ENCODE peak calls at places on chromosomes 5 and 9, in four cellular contexts. One of them, this sample, is unnamed.

GRCh38 chr5:1127991-1128785 is 16.3 kb upstream of the SLC12A7 start:
- DNase-seq in mesenchymal stem cell: peak; percentile 97
- DNase-seq in IMR-90: no peak
- DNase-seq in H9: no peak
- DNase-seq in this sample: no peak

GRCh38 chr5:131635755-131636479 is 888 bp upstream of the RAPGEF6 start:
- DNase-seq in IMR-90: no peak
- DNase-seq in H9: no peak
- DNase-seq in mesenchymal stem cell: no peak
- DNase-seq in this sample: no peak

GRCh38 chr5:35214051-35214450 is 16.2 kb downstream of the PRLR start:
- DNase-seq in IMR-90: no peak
- DNase-seq in mesenchymal stem cell: no peak
- DNase-seq in H9: no peak
- DNase-seq in this sample: no peak

GRCh38 chr9:107064378-107064777 is 201.4 kb downstream of the ZNF462 start:
- DNase-seq in H9: no peak
- DNase-seq in mesenchymal stem cell: no peak
- DNase-seq in IMR-90: no peak
- DNase-seq in this sample: no peak

GRCh38 chr9:99411479-99412100 is 189.5 kb downstream of the SEC61B start:
- DNase-seq in mesenchymal stem cell: peak; percentile 80
- DNase-seq in IMR-90: no peak
- DNase-seq in H9: no peak
- DNase-seq in this sample: peak; percentile 55

GRCh38 chr5:132797651-132798050 is 15.5 kb upstream of the SOWAHA start:
- DNase-seq in H9: no peak
- DNase-seq in IMR-90: no peak
- DNase-seq in mesenchymal stem cell: no peak
- DNase-seq in this sample: no peak

GRCh38 chr9:17669206-17669605 is 90.3 kb downstream of the SH3GL2 start:
- DNase-seq in H9: no peak
- DNase-seq in mesenchymal stem cell: no peak
- DNase-seq in IMR-90: no peak
- DNase-seq in this sample: no peak

GRCh38 chr9:36118706-36119105 is 17.8 kb upstream of the GLIPR2 start:
- DNase-seq in mesenchymal stem cell: no peak
- DNase-seq in IMR-90: peak; percentile 33
- DNase-seq in H9: no peak
- DNase-seq in this sample: peak; percentile 39

GRCh38 chr9:91723420-91724067 is 226.5 kb downstream of the ROR2 start:
- DNase-seq in IMR-90: no peak
- DNase-seq in mesenchymal stem cell: no peak
- DNase-seq in H9: no peak
- DNase-seq in this sample: no peak

GRCh38 chr5:131587541-131587940 is 47.5 kb downstream of the RAPGEF6 start:
- DNase-seq in IMR-90: peak; percentile 47
- DNase-seq in mesenchymal stem cell: peak; percentile 19
- DNase-seq in H9: no peak
- DNase-seq in this sample: peak; percentile 49

GRCh38 chr9:137878146-137878941 is 762 bp downstream of the CACNA1B start:
- DNase-seq in IMR-90: no peak
- DNase-seq in H9: peak; percentile 87
- DNase-seq in mesenchymal stem cell: peak; percentile 13
- DNase-seq in this sample: peak; percentile 77

GRCh38 chr5:1356873-1357787 is 12.2 kb upstream of the CLPTM1L start:
- DNase-seq in IMR-90: no peak
- DNase-seq in mesenchymal stem cell: no peak
- DNase-seq in H9: no peak
- DNase-seq in this sample: no peak

GRCh38 chr5:38483788-38484398 is 72.6 kb downstream of the LIFR start:
- DNase-seq in IMR-90: no peak
- DNase-seq in H9: no peak
- DNase-seq in mesenchymal stem cell: no peak
- DNase-seq in this sample: peak; percentile 32

GRCh38 chr9:121154782-121155181 is 46.9 kb downstream of the RAB14 start:
- DNase-seq in H9: no peak
- DNase-seq in IMR-90: peak; percentile 34
- DNase-seq in mesenchymal stem cell: no peak
- DNase-seq in this sample: no peak

GRCh38 chr9:118829334-118829733 is 539.9 kb downstream of the BRINP1 start:
- DNase-seq in IMR-90: no peak
- DNase-seq in mesenchymal stem cell: peak; percentile 16
- DNase-seq in H9: no peak
- DNase-seq in this sample: peak; percentile 40

GRCh38 chr5:37900692-37901091 is 60.9 kb upstream of the GDNF start:
- DNase-seq in IMR-90: peak; percentile 53
- DNase-seq in H9: peak; percentile 42
- DNase-seq in mesenchymal stem cell: peak; percentile 55
- DNase-seq in this sample: peak; percentile 63

GRCh38 chr5:147369742-147370374 is 135.0 kb downstream of the STK32A start:
- DNase-seq in IMR-90: peak; percentile 20
- DNase-seq in H9: no peak
- DNase-seq in mesenchymal stem cell: peak; percentile 12
- DNase-seq in this sample: no peak

GRCh38 chr9:134053401-134053871 is 14.4 kb downstream of the BRD3 start:
- DNase-seq in mesenchymal stem cell: no peak
- DNase-seq in H9: no peak
- DNase-seq in IMR-90: no peak
- DNase-seq in this sample: no peak

GRCh38 chr5:151651997-151652645 is 34.6 kb downstream of the SPARC start:
- DNase-seq in IMR-90: peak; percentile 75
- DNase-seq in H9: peak; percentile 84
- DNase-seq in mesenchymal stem cell: peak; percentile 83
- DNase-seq in this sample: peak; percentile 88

GRCh38 chr5:32258406-32258805 is 54.3 kb downstream of the MTMR12 start:
- DNase-seq in IMR-90: no peak
- DNase-seq in H9: no peak
- DNase-seq in mesenchymal stem cell: peak; percentile 9
- DNase-seq in this sample: no peak

GRCh38 chr5:119356384-119357188 is 767 bp downstream of the TNFAIP8 start:
- DNase-seq in IMR-90: no peak
- DNase-seq in mesenchymal stem cell: no peak
- DNase-seq in H9: no peak
- DNase-seq in this sample: no peak

GRCh38 chr5:111697215-111697614 is 59.8 kb downstream of the NREP start:
- DNase-seq in IMR-90: no peak
- DNase-seq in mesenchymal stem cell: peak; percentile 65
- DNase-seq in H9: no peak
- DNase-seq in this sample: no peak

GRCh38 chr5:97142521-97143254 is at the start of gene LIX1:
- DNase-seq in IMR-90: peak; percentile 36
- DNase-seq in H9: peak; percentile 68
- DNase-seq in mesenchymal stem cell: peak; percentile 57
- DNase-seq in this sample: peak; percentile 95

GRCh38 chr5:57434683-57435082 is 47.9 kb downstream of the ACTBL2 start:
- DNase-seq in IMR-90: no peak
- DNase-seq in mesenchymal stem cell: no peak
- DNase-seq in H9: no peak
- DNase-seq in this sample: no peak

GRCh38 chr5:123098767-123099513 is 9.9 kb downstream of the PRDM6 start:
- DNase-seq in H9: no peak
- DNase-seq in mesenchymal stem cell: peak; percentile 64
- DNase-seq in IMR-90: no peak
- DNase-seq in this sample: peak; percentile 18

GRCh38 chr9:5500441-5501235 is 9.7 kb upstream of the PDCD1LG2 start:
- DNase-seq in H9: no peak
- DNase-seq in mesenchymal stem cell: peak; percentile 62
- DNase-seq in IMR-90: peak; percentile 21
- DNase-seq in this sample: no peak

GRCh38 chr9:124251605-124252366 is 6.0 kb upstream of the NEK6 start:
- DNase-seq in IMR-90: peak; percentile 78
- DNase-seq in mesenchymal stem cell: peak; percentile 90
- DNase-seq in H9: no peak
- DNase-seq in this sample: peak; percentile 83

GRCh38 chr5:5494489-5495402 is 72.3 kb downstream of the ICE1 start:
- DNase-seq in H9: peak; percentile 97
- DNase-seq in IMR-90: peak; percentile 25
- DNase-seq in mesenchymal stem cell: peak; percentile 22
- DNase-seq in this sample: peak; percentile 91

GRCh38 chr5:135205616-135206349 is 171.8 kb upstream of the PITX1 start:
- DNase-seq in IMR-90: peak; percentile 87
- DNase-seq in mesenchymal stem cell: peak; percentile 20
- DNase-seq in H9: no peak
- DNase-seq in this sample: no peak

GRCh38 chr5:55714339-55714738 is 2.2 kb upstream of the SLC38A9 start:
- DNase-seq in mesenchymal stem cell: no peak
- DNase-seq in IMR-90: no peak
- DNase-seq in H9: peak; percentile 41
- DNase-seq in this sample: peak; percentile 54

GRCh38 chr9:135584934-135585333 is 23.4 kb downstream of the PAEP start:
- DNase-seq in IMR-90: no peak
- DNase-seq in H9: no peak
- DNase-seq in mesenchymal stem cell: no peak
- DNase-seq in this sample: no peak

DNA sequence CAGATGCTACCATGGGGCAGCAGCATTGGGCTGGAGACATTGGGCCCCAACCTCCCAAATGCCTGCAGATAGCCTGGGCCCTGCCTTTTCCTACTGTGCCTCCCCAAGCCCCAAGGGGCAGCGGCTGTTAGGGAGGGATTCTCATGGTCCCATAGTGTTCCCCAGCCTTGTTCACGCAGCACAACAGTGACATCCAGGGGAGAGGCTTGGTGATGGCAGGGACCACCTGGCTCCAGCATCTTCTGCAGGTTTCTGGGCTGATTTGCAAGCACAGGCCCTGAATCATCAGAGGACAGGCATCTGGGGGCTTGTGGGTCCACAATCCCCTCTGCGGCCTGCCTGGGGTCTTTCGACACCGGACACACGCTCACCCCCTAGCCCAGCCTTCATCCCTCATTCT is 354.6 kb downstream of the SLIT3 start:
- DNase-seq in mesenchymal stem cell: no peak
- DNase-seq in H9: peak; percentile 71
- DNase-seq in IMR-90: no peak
- DNase-seq in this sample: peak; percentile 70
- H3K27ac ChIP-seq in mesenchymal stem cell: no peak overlapping the region
- H3K27ac ChIP-seq in H9: no peak overlapping the region
- H3K27ac ChIP-seq in IMR-90: peak overlapping the region; percentile 56
- H3K27ac ChIP-seq in this sample: no peak overlapping the region

GRCh38 chr5:157554180-157555030 is 21.2 kb downstream of the ADAM19 start:
- DNase-seq in IMR-90: no peak
- DNase-seq in mesenchymal stem cell: no peak
- DNase-seq in H9: no peak
- DNase-seq in this sample: no peak

GRCh38 chr5:157558089-157558595 is 17.4 kb downstream of the ADAM19 start:
- DNase-seq in IMR-90: peak; percentile 86
- DNase-seq in mesenchymal stem cell: peak; percentile 74
- DNase-seq in H9: no peak
- DNase-seq in this sample: no peak

GRCh38 chr5:157556615-157557418 is 18.8 kb downstream of the ADAM19 start:
- DNase-seq in IMR-90: no peak
- DNase-seq in mesenchymal stem cell: no peak
- DNase-seq in H9: no peak
- DNase-seq in this sample: no peak

GRCh38 chr5:157552650-157553049 is 22.9 kb downstream of the ADAM19 start:
- DNase-seq in H9: no peak
- DNase-seq in mesenchymal stem cell: no peak
- DNase-seq in IMR-90: no peak
- DNase-seq in this sample: no peak

GRCh38 chr5:157555031-157555640 is 20.4 kb downstream of the ADAM19 start:
- DNase-seq in IMR-90: no peak
- DNase-seq in H9: no peak
- DNase-seq in mesenchymal stem cell: no peak
- DNase-seq in this sample: no peak
- H2BK5ac ChIP-seq in IMR-90: peak overlapping the region; percentile 27
- H2BK5ac ChIP-seq in H9: no peak overlapping the region
- H2BK5ac ChIP-seq in mesenchymal stem cell: no peak overlapping the region
- H2BK5ac ChIP-seq in this sample: no peak overlapping the region

DNA sequence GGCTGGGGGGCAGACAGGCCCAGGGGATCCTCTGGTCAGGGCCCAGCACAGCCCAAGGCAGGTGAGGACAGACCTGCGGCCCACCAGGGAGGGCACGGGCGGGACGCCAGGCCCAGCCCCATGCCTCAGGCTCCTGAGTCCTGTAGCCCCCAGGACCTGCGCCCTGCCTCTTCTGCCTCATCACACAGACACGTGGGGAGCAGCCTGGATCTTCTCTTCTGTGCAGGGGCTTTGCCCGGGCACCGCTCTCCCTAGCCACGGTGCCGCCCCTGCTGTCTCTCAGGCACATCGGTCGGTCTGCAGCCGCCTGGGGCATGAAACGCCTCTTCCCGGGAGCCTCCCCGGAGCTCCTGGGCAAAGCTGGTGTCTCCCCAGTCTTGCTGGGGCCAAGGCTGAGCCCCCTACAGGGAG is 40.2 kb upstream of the EGFL7 start:
- DNase-seq in H9: no peak
- DNase-seq in mesenchymal stem cell: no peak
- DNase-seq in IMR-90: no peak
- DNase-seq in this sample: no peak
- H2AK5ac ChIP-seq in H9: no peak overlapping the region
- H2AK5ac ChIP-seq in mesenchymal stem cell: peak overlapping the region; percentile 82
- H2AK5ac ChIP-seq in IMR-90: no peak overlapping the region
- H2AK5ac ChIP-seq in this sample: no peak overlapping the region

DNA sequence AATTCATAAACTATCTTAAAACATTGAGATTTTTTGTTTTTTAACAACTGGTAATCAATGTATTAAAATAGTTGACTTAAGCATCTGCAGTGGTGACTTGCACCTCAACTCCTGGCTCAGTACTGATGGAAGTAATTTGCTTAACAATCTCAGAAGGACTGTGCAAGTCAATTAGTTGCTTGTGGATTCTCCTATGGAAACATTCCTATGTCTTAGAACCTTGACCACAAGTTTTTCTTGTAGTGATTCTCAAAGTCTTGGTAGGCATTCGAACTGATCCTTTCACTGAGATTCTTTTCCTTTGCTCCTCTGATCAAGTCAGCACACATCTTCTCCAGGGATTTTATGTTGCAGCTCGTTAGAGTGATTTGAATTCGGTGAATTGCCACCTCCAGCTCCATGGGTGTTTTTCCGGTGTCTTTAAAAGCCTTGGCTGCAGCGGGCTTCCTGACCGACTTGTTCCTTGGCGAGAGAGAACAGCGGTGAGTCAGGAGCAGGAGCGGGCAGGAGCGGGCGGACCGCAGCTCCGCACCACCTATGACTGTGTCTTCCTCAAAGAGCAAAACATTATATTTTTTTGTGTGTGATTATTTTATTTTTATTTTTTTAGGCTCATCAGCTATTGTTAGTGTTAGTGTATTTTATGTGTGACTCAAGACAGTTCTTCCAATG is 21.1 kb downstream of the HMGXB3 start:
- DNase-seq in H9: peak; percentile 75
- DNase-seq in IMR-90: peak; percentile 19
- DNase-seq in mesenchymal stem cell: no peak
- DNase-seq in this sample: peak; percentile 74
- H3K27ac ChIP-seq in H9: peak overlapping the region; percentile 36
- H3K27ac ChIP-seq in IMR-90: peak overlapping the region; percentile 10
- H3K27ac ChIP-seq in mesenchymal stem cell: peak overlapping the region; percentile 61
- H3K27ac ChIP-seq in this sample: no peak overlapping the region